ENCODE peak calls at places on chromosome X, in five cellular contexts. Q, M, H, X and F are unnamed samples.

GRCh38 chrX:72247206-72247944 is 8.5 kb upstream of the ERCC6L start:
- DNase-seq in H (no peak), Q (no peak), M (peak), X (peak), F (no peak)

GRCh38 chrX:38811515-38812239 is 10.4 kb downstream of the MID1IP1 start:
- DNase-seq in H (no peak), X (no peak), M (no peak), Q (no peak), F (no peak)

GRCh38 chrX:125340508-125340907 is 20.8 kb downstream of the TEX13C start:
- DNase-seq in M (no peak), Q (no peak), X (no peak), H (no peak), F (no peak)

GRCh38 chrX:40391662-40392061 is 189.1 kb upstream of the ATP6AP2 start:
- DNase-seq in H (no peak), Q (no peak), X (no peak), M (peak), F (no peak)

GRCh38 chrX:96182366-96182765 is 502.3 kb upstream of the DIAPH2 start:
- DNase-seq in Q (no peak), X (peak), H (peak), M (peak), F (no peak)

GRCh38 chrX:40700640-40701342 is 34.6 kb downstream of the MED14 start:
- DNase-seq in X (no peak), H (no peak), M (no peak), Q (no peak), F (no peak)

GRCh38 chrX:149916745-149917392 is 12.5 kb upstream of the HSFX4 start:
- DNase-seq in H (no peak), M (no peak), X (no peak), Q (no peak), F (no peak)

GRCh38 chrX:48927125-48927524 is 8.3 kb upstream of the PIM2 start:
- DNase-seq in Q (no peak), M (no peak), X (no peak), H (no peak), F (no peak)

GRCh38 chrX:134632386-134632785 is 25.9 kb downstream of the PLAC1 start:
- DNase-seq in M (no peak), X (no peak), H (no peak), Q (no peak), F (no peak)

GRCh38 chrX:56281789-56282188 is 49.6 kb downstream of the KLF8 start:
- DNase-seq in Q (no peak), H (peak), M (peak), X (peak), F (no peak)

GRCh38 chrX:39752820-39753219 is 344.9 kb downstream of the BCOR start:
- DNase-seq in H (no peak), Q (no peak), M (peak), X (peak), F (no peak)

GRCh38 chrX:46649421-46650260 is 76.1 kb downstream of the CHST7 start:
- DNase-seq in X (no peak), Q (no peak), H (peak), M (peak), F (no peak)

GRCh38 chrX:20378291-20378920 is 111.7 kb upstream of the RPS6KA3 start:
- DNase-seq in M (no peak), H (no peak), Q (no peak), X (peak), F (no peak)

GRCh38 chrX:132634521-132634920 is 145.7 kb upstream of the MBNL3 start:
- DNase-seq in H (no peak), X (no peak), Q (no peak), M (no peak), F (no peak)

GRCh38 chrX:3345281-3346081 is 971 bp downstream of the MXRA5 start:
- DNase-seq in H (no peak), Q (no peak), M (peak), X (no peak), F (no peak)

GRCh38 chrX:16867947-16868346 is 2.2 kb downstream of the RBBP7 start:
- DNase-seq in Q (no peak), H (peak), X (no peak), M (no peak), F (no peak)
- H3K4me3 ChIP-seq in Q (peak), H (peak), X (peak), M (no peak), F (peak)

DNA sequence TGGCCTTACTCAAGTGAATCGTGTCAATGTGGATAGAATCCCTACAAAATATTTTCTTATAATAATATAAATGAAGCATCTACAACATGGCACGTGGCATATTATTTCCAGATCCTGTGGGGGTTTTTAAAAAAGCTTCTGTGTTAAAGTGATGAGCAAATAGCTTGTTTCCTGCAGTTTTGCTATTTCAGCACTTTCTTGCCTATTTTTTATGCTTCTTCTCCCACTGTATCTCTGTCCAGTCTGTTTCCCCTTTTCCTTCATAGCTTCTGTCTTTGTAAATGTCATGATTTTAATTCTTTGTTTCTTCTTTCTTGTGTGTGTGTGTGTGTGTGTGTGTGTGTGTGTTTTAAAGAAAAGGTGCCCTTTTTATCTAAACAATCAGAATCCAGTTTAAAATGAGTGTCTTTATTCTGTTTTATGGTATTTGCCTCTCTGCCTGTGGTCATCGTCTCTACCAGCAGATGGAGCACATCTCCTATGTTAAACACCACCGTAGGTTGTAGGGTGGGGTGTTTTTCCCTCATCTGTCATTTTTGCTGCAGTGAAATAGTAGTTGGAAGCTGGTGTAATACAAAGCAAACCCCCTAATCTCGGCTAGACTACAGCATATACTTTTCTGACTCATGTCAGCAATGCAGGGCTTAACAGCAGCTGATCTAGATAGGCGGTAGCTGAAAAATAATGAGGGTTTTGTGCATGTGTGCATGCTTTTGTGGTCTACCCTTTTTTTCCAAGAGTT is 33.1 kb downstream of the FTHL17 start:
- DNase-seq in H (peak), M (peak), X (peak), Q (peak), F (no peak)
- TF ChIP-seq CTCF in H (peak), M (peak), X (peak), Q (peak), F (peak)

DNA sequence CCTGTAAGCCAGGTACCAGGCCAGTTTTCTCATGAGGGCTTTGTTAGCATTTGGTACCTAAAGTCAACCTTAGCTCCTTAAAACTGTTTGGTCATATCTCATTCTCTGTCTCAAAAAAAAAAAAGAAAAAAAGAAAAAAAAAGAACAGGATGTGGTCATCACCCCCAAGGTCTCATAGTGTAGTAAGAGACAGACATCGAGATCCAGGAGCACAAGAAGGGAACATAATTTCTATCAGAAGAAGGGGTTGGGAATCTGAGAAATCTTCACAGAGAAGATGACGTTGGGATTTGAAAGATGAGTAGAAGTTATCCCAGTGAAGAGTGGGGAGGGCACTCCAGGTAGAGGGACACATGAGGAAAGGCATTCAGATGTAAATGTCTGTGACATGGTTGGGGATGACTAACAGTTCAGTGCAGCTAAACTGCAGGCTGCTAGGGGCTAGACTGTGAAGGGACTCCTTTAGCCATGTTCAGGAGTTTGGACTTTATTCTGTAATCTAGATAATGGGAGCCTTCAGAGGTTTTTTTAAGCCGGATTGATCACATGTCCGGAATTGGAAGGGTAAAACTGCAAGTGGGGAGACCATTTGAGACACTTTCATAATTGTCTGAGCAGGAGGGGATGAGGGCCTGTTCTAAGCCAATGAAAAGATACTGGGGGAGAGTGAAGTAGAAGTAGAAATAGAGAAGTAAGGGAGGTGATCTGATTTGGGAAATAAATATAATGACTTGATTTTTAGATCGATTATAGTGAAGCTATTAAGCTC is 26.9 kb upstream of the GJB1 start:
- DNase-seq in M (no peak), X (no peak), Q (no peak), H (peak), F (no peak)
- H3K4me3 ChIP-seq in M (no peak), X (no peak), Q (no peak), H (peak), F (no peak)

GRCh38 chrX:14630724-14631123 is 101.4 kb downstream of the GLRA2 start:
- DNase-seq in Q (no peak), X (peak), H (peak), M (no peak), F (no peak)
- TF ChIP-seq CTCF in Q (no peak), X (peak), H (peak), M (no peak), F (peak)

DNA sequence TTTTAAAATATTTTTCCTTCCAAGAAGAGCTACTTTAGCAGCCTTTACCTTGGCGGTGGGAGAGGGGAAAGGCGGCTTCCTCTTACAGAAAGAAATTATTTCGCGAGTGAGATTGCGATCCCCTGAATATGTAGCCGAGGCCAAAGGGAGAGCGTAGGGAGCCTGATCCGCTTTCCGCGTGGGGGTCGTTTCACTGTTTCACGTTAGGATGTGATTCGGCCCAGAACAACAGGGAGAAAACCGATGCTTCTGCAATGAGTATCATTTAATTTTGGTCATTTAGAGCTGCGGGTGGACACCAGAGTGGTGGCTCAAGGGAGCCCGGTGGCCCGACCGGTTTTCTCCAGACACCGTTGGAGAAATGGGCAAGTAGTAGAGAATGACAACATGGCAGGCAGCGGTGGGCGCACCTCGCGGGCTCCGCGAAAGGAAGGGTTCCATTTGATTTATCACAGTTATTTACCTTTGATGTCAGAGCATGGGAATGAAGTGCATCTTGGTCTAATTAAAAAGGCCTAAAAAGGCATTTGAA is 1.8 kb upstream of the PCDH19 start:
- DNase-seq in X (no peak), M (no peak), Q (no peak), H (no peak), F (no peak)
- H3K4me3 ChIP-seq in X (no peak), M (peak), Q (no peak), H (no peak), F (no peak)